ENCODE peak calls at places on chromosomes 6 and 20, in seven cellular contexts. One of them, this sample, is unnamed.

GRCh38 chr6:37182736-37183590 is 13.0 kb downstream of the PIM1 start:
- DNase-seq in CD8-positive, alpha-beta T cell: peak; percentile 67
- DNase-seq in A549: no peak
- DNase-seq in PC-9: no peak
- DNase-seq in kidney: no peak
- DNase-seq in IMR-90: no peak
- DNase-seq in CD8-positive, alpha-beta memory T cell: peak; percentile 67
- DNase-seq in this sample: peak; percentile 73

GRCh38 chr20:64109831-64110391 is 2.5 kb upstream of the NPBWR2 start:
- DNase-seq in PC-9: no peak
- DNase-seq in IMR-90: no peak
- DNase-seq in CD8-positive, alpha-beta memory T cell: no peak
- DNase-seq in CD8-positive, alpha-beta T cell: no peak
- DNase-seq in A549: no peak
- DNase-seq in kidney: peak; percentile 52
- DNase-seq in this sample: peak; percentile 59

GRCh38 chr6:144055121-144055931 is 40.0 kb downstream of the SF3B5 start:
- DNase-seq in IMR-90: no peak
- DNase-seq in kidney: no peak
- DNase-seq in PC-9: no peak
- DNase-seq in A549: no peak
- DNase-seq in CD8-positive, alpha-beta memory T cell: peak; percentile 69
- DNase-seq in CD8-positive, alpha-beta T cell: peak; percentile 48
- DNase-seq in this sample: no peak

GRCh38 chr6:5125152-5126006 is 40.2 kb downstream of the PPP1R3G start:
- DNase-seq in kidney: no peak
- DNase-seq in CD8-positive, alpha-beta memory T cell: no peak
- DNase-seq in IMR-90: peak; percentile 68
- DNase-seq in A549: no peak
- DNase-seq in CD8-positive, alpha-beta T cell: no peak
- DNase-seq in PC-9: peak; percentile 76
- DNase-seq in this sample: no peak

GRCh38 chr6:144418969-144419545 is 133.9 kb downstream of the UTRN start:
- DNase-seq in CD8-positive, alpha-beta T cell: no peak
- DNase-seq in A549: no peak
- DNase-seq in kidney: no peak
- DNase-seq in CD8-positive, alpha-beta memory T cell: no peak
- DNase-seq in IMR-90: no peak
- DNase-seq in PC-9: no peak
- DNase-seq in this sample: no peak

GRCh38 chr6:21137708-21138358 is 455.7 kb upstream of the SOX4 start:
- DNase-seq in A549: no peak
- DNase-seq in CD8-positive, alpha-beta T cell: no peak
- DNase-seq in CD8-positive, alpha-beta memory T cell: no peak
- DNase-seq in IMR-90: peak; percentile 44
- DNase-seq in PC-9: no peak
- DNase-seq in kidney: no peak
- DNase-seq in this sample: no peak

GRCh38 chr6:5214570-5215052 is 46.1 kb downstream of the LYRM4 start:
- DNase-seq in CD8-positive, alpha-beta memory T cell: no peak
- DNase-seq in kidney: no peak
- DNase-seq in CD8-positive, alpha-beta T cell: no peak
- DNase-seq in A549: no peak
- DNase-seq in PC-9: no peak
- DNase-seq in IMR-90: peak; percentile 78
- DNase-seq in this sample: peak; percentile 60

GRCh38 chr6:56372621-56373020 is 125.2 kb upstream of the COL21A1 start:
- DNase-seq in CD8-positive, alpha-beta memory T cell: no peak
- DNase-seq in A549: no peak
- DNase-seq in IMR-90: peak; percentile 24
- DNase-seq in PC-9: no peak
- DNase-seq in kidney: no peak
- DNase-seq in CD8-positive, alpha-beta T cell: no peak
- DNase-seq in this sample: no peak

GRCh38 chr6:124223596-124223995 is 419.9 kb downstream of the NKAIN2 start:
- DNase-seq in kidney: no peak
- DNase-seq in PC-9: no peak
- DNase-seq in A549: no peak
- DNase-seq in IMR-90: no peak
- DNase-seq in CD8-positive, alpha-beta memory T cell: no peak
- DNase-seq in CD8-positive, alpha-beta T cell: no peak
- DNase-seq in this sample: no peak

GRCh38 chr6:107313776-107314175 is 145.6 kb downstream of the PDSS2 start:
- DNase-seq in A549: no peak
- DNase-seq in IMR-90: no peak
- DNase-seq in CD8-positive, alpha-beta memory T cell: no peak
- DNase-seq in CD8-positive, alpha-beta T cell: no peak
- DNase-seq in PC-9: no peak
- DNase-seq in kidney: no peak
- DNase-seq in this sample: no peak

GRCh38 chr6:116268589-116269293 is 11.0 kb downstream of the TSPYL1 start:
- DNase-seq in PC-9: no peak
- DNase-seq in IMR-90: peak; percentile 86
- DNase-seq in CD8-positive, alpha-beta T cell: no peak
- DNase-seq in kidney: no peak
- DNase-seq in CD8-positive, alpha-beta memory T cell: peak; percentile 48
- DNase-seq in A549: peak; percentile 44
- DNase-seq in this sample: no peak

GRCh38 chr6:146601352-146601751 is 2.6 kb downstream of the ADGB start:
- DNase-seq in CD8-positive, alpha-beta T cell: no peak
- DNase-seq in PC-9: no peak
- DNase-seq in kidney: no peak
- DNase-seq in IMR-90: no peak
- DNase-seq in A549: no peak
- DNase-seq in CD8-positive, alpha-beta memory T cell: no peak
- DNase-seq in this sample: no peak

GRCh38 chr6:13461805-13462204 is 25.6 kb downstream of the GFOD1 start:
- DNase-seq in PC-9: no peak
- DNase-seq in IMR-90: no peak
- DNase-seq in CD8-positive, alpha-beta T cell: no peak
- DNase-seq in CD8-positive, alpha-beta memory T cell: no peak
- DNase-seq in A549: no peak
- DNase-seq in kidney: no peak
- DNase-seq in this sample: no peak

GRCh38 chr6:162177733-162178132 is 549.8 kb downstream of the PRKN start:
- DNase-seq in CD8-positive, alpha-beta memory T cell: no peak
- DNase-seq in IMR-90: no peak
- DNase-seq in PC-9: no peak
- DNase-seq in CD8-positive, alpha-beta T cell: no peak
- DNase-seq in A549: no peak
- DNase-seq in kidney: no peak
- DNase-seq in this sample: no peak

GRCh38 chr6:14665827-14666724 is 548.5 kb downstream of the CD83 start:
- DNase-seq in CD8-positive, alpha-beta T cell: no peak
- DNase-seq in IMR-90: peak; percentile 100
- DNase-seq in A549: no peak
- DNase-seq in CD8-positive, alpha-beta memory T cell: no peak
- DNase-seq in PC-9: peak; percentile 25
- DNase-seq in kidney: no peak
- DNase-seq in this sample: peak; percentile 71

GRCh38 chr6:139680819-139681218 is 306.4 kb upstream of the CITED2 start:
- DNase-seq in PC-9: no peak
- DNase-seq in CD8-positive, alpha-beta T cell: no peak
- DNase-seq in kidney: no peak
- DNase-seq in IMR-90: no peak
- DNase-seq in A549: no peak
- DNase-seq in CD8-positive, alpha-beta memory T cell: no peak
- DNase-seq in this sample: no peak

DNA sequence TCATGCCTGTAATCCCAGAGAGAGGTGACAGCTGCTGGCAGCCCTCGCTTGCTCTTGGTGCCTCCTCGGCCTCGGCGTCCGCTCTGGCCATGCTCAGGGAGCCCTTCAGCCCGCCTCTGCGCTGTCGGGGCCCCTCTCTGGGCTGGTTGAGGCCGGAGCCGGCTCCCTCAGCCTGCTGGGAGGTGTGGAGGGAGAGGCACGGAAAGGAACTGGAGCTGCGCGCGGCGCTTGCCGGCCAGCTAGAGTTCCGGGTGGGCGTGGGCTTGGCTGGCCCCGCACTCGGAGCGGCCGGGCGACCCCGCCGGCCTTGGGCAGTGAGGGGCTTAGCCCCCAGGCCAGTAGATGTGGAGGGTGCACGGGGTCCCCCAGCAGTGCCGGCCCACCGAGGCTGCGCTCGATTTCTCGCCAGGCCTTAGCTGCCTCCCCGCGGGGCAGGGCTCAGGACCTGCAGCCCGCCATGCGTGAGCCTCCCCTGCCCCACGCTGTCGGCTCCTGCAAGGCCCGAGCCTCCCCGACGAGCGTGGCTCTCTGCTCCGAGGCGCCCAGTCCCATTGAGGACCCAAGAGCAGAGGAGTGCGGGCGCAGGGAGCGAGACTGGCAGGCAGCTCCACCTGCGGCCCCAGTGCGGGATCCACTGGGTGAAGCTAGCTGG is 34.6 kb downstream of the C6orf52 start:
- DNase-seq in IMR-90: no peak
- DNase-seq in PC-9: no peak
- DNase-seq in CD8-positive, alpha-beta memory T cell: no peak
- DNase-seq in kidney: peak; percentile 66
- DNase-seq in CD8-positive, alpha-beta T cell: no peak
- DNase-seq in A549: no peak
- DNase-seq in this sample: no peak
- H3K27ac ChIP-seq in IMR-90: no peak overlapping the region
- H3K27ac ChIP-seq in PC-9: no peak overlapping the region
- H3K27ac ChIP-seq in CD8-positive, alpha-beta memory T cell: no peak overlapping the region
- H3K27ac ChIP-seq in kidney: no peak overlapping the region
- H3K27ac ChIP-seq in CD8-positive, alpha-beta T cell: no peak overlapping the region
- H3K27ac ChIP-seq in A549: no peak overlapping the region
- H3K27ac ChIP-seq in this sample: no peak overlapping the region

GRCh38 chr6:69883551-69883950 is 17.2 kb downstream of the COL19A1 start:
- DNase-seq in CD8-positive, alpha-beta memory T cell: no peak
- DNase-seq in A549: no peak
- DNase-seq in PC-9: no peak
- DNase-seq in CD8-positive, alpha-beta T cell: no peak
- DNase-seq in kidney: no peak
- DNase-seq in IMR-90: peak; percentile 7
- DNase-seq in this sample: no peak

GRCh38 chr6:69887714-69888345 is 21.5 kb downstream of the COL19A1 start:
- DNase-seq in A549: no peak
- DNase-seq in PC-9: no peak
- DNase-seq in CD8-positive, alpha-beta T cell: no peak
- DNase-seq in IMR-90: no peak
- DNase-seq in CD8-positive, alpha-beta memory T cell: no peak
- DNase-seq in kidney: no peak
- DNase-seq in this sample: no peak

GRCh38 chr6:69888842-69889590 is 22.7 kb downstream of the COL19A1 start:
- DNase-seq in IMR-90: no peak
- DNase-seq in CD8-positive, alpha-beta T cell: no peak
- DNase-seq in CD8-positive, alpha-beta memory T cell: no peak
- DNase-seq in kidney: no peak
- DNase-seq in A549: no peak
- DNase-seq in PC-9: no peak
- DNase-seq in this sample: no peak

GRCh38 chr6:69884231-69884630 is 17.9 kb downstream of the COL19A1 start:
- DNase-seq in kidney: no peak
- DNase-seq in PC-9: no peak
- DNase-seq in IMR-90: no peak
- DNase-seq in CD8-positive, alpha-beta memory T cell: no peak
- DNase-seq in A549: no peak
- DNase-seq in CD8-positive, alpha-beta T cell: no peak
- DNase-seq in this sample: no peak

DNA sequence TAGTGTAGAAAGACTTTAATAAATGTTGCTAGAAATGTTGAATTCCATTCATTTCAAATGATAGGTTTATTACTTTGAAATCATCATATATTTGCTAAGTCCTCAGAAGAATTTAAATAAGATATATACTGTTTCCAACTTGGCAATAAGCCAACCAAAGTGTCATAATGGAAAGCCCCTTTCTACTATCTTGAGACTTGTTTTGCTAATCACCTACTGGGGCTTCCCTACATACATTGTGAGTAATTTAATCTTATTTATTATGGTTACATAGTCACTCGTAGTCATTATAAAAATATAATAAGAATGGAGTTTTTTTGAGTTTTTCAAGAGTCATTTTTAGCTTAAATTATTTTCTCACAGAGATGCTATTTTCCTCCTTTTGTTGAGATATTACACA is 20.7 kb downstream of the COL19A1 start:
- DNase-seq in CD8-positive, alpha-beta T cell: no peak
- DNase-seq in IMR-90: peak; percentile 25
- DNase-seq in kidney: no peak
- DNase-seq in CD8-positive, alpha-beta memory T cell: no peak
- DNase-seq in A549: no peak
- DNase-seq in PC-9: no peak
- DNase-seq in this sample: no peak
- H3K4me3 ChIP-seq in CD8-positive, alpha-beta T cell: no peak overlapping the region
- H3K4me3 ChIP-seq in IMR-90: no peak overlapping the region
- H3K4me3 ChIP-seq in kidney: no peak overlapping the region
- H3K4me3 ChIP-seq in CD8-positive, alpha-beta memory T cell: no peak overlapping the region
- H3K4me3 ChIP-seq in A549: no peak overlapping the region
- H3K4me3 ChIP-seq in PC-9: no peak overlapping the region
- H3K4me3 ChIP-seq in this sample: no peak overlapping the region

GRCh38 chr6:358432-358831 is 33.1 kb upstream of the IRF4 start:
- DNase-seq in A549: no peak
- DNase-seq in kidney: peak; percentile 81
- DNase-seq in CD8-positive, alpha-beta memory T cell: no peak
- DNase-seq in IMR-90: no peak
- DNase-seq in PC-9: no peak
- DNase-seq in CD8-positive, alpha-beta T cell: no peak
- DNase-seq in this sample: no peak
- H3K9me3 ChIP-seq in A549: no peaks in the 10 kb centered on the region
- H3K9me3 ChIP-seq in kidney: no peaks in the 10 kb centered on the region
- H3K9me3 ChIP-seq in CD8-positive, alpha-beta memory T cell: no peaks in the 10 kb centered on the region
- H3K9me3 ChIP-seq in IMR-90: peaks cover 16% of the 10 kb centered on the region
- H3K9me3 ChIP-seq in PC-9: no peaks in the 10 kb centered on the region
- H3K9me3 ChIP-seq in CD8-positive, alpha-beta T cell: no peaks in the 10 kb centered on the region
- H3K9me3 ChIP-seq in this sample: peaks cover 3% of the 10 kb centered on the region

GRCh38 chr6:112155900-112156299 is 68.5 kb downstream of the FAM229B start:
- DNase-seq in CD8-positive, alpha-beta memory T cell: no peak
- DNase-seq in CD8-positive, alpha-beta T cell: no peak
- DNase-seq in PC-9: no peak
- DNase-seq in kidney: no peak
- DNase-seq in A549: no peak
- DNase-seq in IMR-90: peak; percentile 77
- DNase-seq in this sample: no peak

GRCh38 chr6:112156694-112157093 is 69.3 kb downstream of the FAM229B start:
- DNase-seq in A549: no peak
- DNase-seq in CD8-positive, alpha-beta T cell: no peak
- DNase-seq in kidney: no peak
- DNase-seq in PC-9: no peak
- DNase-seq in IMR-90: peak; percentile 23
- DNase-seq in CD8-positive, alpha-beta memory T cell: no peak
- DNase-seq in this sample: no peak

GRCh38 chr6:112163295-112164257 is 76.2 kb downstream of the FAM229B start:
- DNase-seq in A549: peak; percentile 35
- DNase-seq in CD8-positive, alpha-beta memory T cell: peak; percentile 63
- DNase-seq in CD8-positive, alpha-beta T cell: peak; percentile 79
- DNase-seq in IMR-90: peak; percentile 31
- DNase-seq in kidney: no peak
- DNase-seq in PC-9: no peak
- DNase-seq in this sample: peak; percentile 84

DNA sequence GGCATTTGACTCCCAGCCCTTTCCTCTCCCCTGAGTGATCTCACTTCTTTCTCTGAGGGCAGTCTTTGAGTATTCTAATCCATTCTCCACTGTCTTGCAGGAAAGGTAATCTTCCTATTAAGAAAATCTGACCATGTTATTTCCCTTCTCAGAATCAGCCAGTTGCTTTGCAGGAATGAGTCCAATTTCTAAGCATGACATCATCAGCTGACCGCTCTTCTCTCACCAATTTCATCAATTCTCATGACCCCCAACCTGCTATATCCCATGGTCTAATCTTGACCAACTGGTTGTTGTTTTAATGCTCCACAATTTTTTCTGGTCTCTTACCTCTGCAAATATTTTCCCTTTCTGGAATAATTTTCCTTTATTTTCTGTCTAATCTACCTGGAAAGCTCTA is 73.4 kb downstream of the FAM229B start:
- DNase-seq in A549: no peak
- DNase-seq in kidney: no peak
- DNase-seq in CD8-positive, alpha-beta memory T cell: no peak
- DNase-seq in PC-9: no peak
- DNase-seq in IMR-90: peak; percentile 19
- DNase-seq in CD8-positive, alpha-beta T cell: no peak
- DNase-seq in this sample: no peak
- H3K27ac ChIP-seq in A549: no peak overlapping the region
- H3K27ac ChIP-seq in kidney: no peak overlapping the region
- H3K27ac ChIP-seq in CD8-positive, alpha-beta memory T cell: no peak overlapping the region
- H3K27ac ChIP-seq in PC-9: no peak overlapping the region
- H3K27ac ChIP-seq in IMR-90: no peak overlapping the region
- H3K27ac ChIP-seq in CD8-positive, alpha-beta T cell: no peak overlapping the region
- H3K27ac ChIP-seq in this sample: no peak overlapping the region